ENCODE peak calls at places on chromosomes 16 and 17, in five cellular contexts. J is HuH-7; L is stimulated activated CD4-positive, alpha-beta T cell treated with anti-CD3 and anti-CD28 coated beads, Interleukin-15, amount 100 ng/mL, for 1 hour; K is iris pigment epithelial cell; V is KBM-7. P is an unnamed sample.

GRCh38 chr17:28575126-28575795 is 1.4 kb downstream of the ALDOC start:
- DNase-seq in V (no peak), J (no peak), L (no peak), K (no peak), P (no peak)

GRCh38 chr17:33871720-33872535 is 383.2 kb upstream of the CCL2 start:
- DNase-seq in J (no peak), V (no peak), K (no peak), L (no peak), P (no peak)

GRCh38 chr16:88348377-88349152 is 34.2 kb upstream of the ZNF469 start:
- DNase-seq in K (no peak), V (no peak), J (no peak), L (no peak), P (no peak)

GRCh38 chr17:7043544-7044268 is at the start of gene SLC16A11:
- DNase-seq in V (no peak), L (no peak), J (no peak), K (no peak), P (peak)

GRCh38 chr16:23466162-23466885 is 13.3 kb upstream of the COG7 start:
- DNase-seq in L (no peak), K (peak), V (no peak), J (no peak), P (no peak)

GRCh38 chr16:74868501-74868900 is 93.9 kb upstream of the FA2H start:
- DNase-seq in L (no peak), K (peak), J (no peak), V (no peak), P (no peak)

GRCh38 chr17:59234631-59235030 is 14.3 kb downstream of the GDPD1 start:
- DNase-seq in V (no peak), K (no peak), L (no peak), J (no peak), P (no peak)

GRCh38 chr16:20610192-20610891 is 34.2 kb upstream of the ACSM2B start:
- DNase-seq in J (no peak), L (no peak), K (no peak), V (no peak), P (peak)

GRCh38 chr17:78722101-78722761 is 59.8 kb downstream of the CYTH1 start:
- DNase-seq in K (no peak), J (no peak), V (no peak), L (no peak), P (no peak)

GRCh38 chr16:89581045-89581695 is 5.6 kb downstream of the CPNE7 start:
- DNase-seq in L (no peak), J (no peak), K (peak), V (no peak), P (no peak)

GRCh38 chr17:7858487-7858832 is 657 bp downstream of the CYB5D1 start:
- DNase-seq in L (peak), J (no peak), K (peak), V (peak), P (no peak)

GRCh38 chr17:81385320-81386111 is 9.7 kb upstream of the BAHCC1 start:
- DNase-seq in V (no peak), K (peak), J (no peak), L (no peak), P (no peak)

GRCh38 chr16:11097782-11098167 is 153.4 kb downstream of the CLEC16A start:
- DNase-seq in J (no peak), L (no peak), K (no peak), V (no peak), P (no peak)

GRCh38 chr17:37490022-37490587 is 414 bp downstream of the DUSP14 start:
- DNase-seq in V (peak), K (peak), J (no peak), L (peak), P (peak)

GRCh38 chr16:67034478-67034877 is 5.5 kb downstream of the CBFB start:
- DNase-seq in K (peak), J (no peak), V (no peak), L (no peak), P (no peak)

GRCh38 chr17:71441098-71441497 is 679.7 kb upstream of the SOX9 start:
- DNase-seq in L (no peak), V (no peak), K (peak), J (no peak), P (no peak)

GRCh38 chr16:81493755-81494433 is 49.3 kb downstream of the CMIP start:
- DNase-seq in L (no peak), V (no peak), K (peak), J (no peak), P (no peak)

GRCh38 chr16:15461376-15461775 is 27.0 kb downstream of the BMERB1 start:
- DNase-seq in L (no peak), V (no peak), J (no peak), K (no peak), P (no peak)

GRCh38 chr17:47966079-47966519 is 4.8 kb upstream of the CDK5RAP3 start:
- DNase-seq in K (no peak), L (no peak), V (no peak), J (peak), P (no peak)

GRCh38 chr17:38591759-38592241 is 14.0 kb downstream of the SRCIN1 start:
- DNase-seq in L (no peak), K (peak), V (peak), J (no peak), P (no peak)

GRCh38 chr16:64543401-64543800 is 578.5 kb downstream of the CDH11 start:
- DNase-seq in K (no peak), L (no peak), J (no peak), V (no peak), P (no peak)

GRCh38 chr17:80285237-80285920 is 24.7 kb downstream of the RNF213 start:
- DNase-seq in V (no peak), L (no peak), J (no peak), K (no peak), P (no peak)

GRCh38 chr17:50890675-50891516 is 24.7 kb upstream of the TOB1 start:
- DNase-seq in L (no peak), J (no peak), K (no peak), V (no peak), P (no peak)

GRCh38 chr16:27526169-27526568 is 23.5 kb downstream of the GTF3C1 start:
- DNase-seq in K (no peak), J (no peak), V (no peak), L (no peak), P (no peak)

GRCh38 chr16:1713331-1713730 is 7.3 kb downstream of the MAPK8IP3 start:
- DNase-seq in V (no peak), K (peak), L (no peak), J (no peak), P (no peak)

GRCh38 chr17:58285422-58285810 is 4.7 kb upstream of the MPO start:
- DNase-seq in V (no peak), J (no peak), K (no peak), L (no peak), P (no peak)

GRCh38 chr17:75152971-75153853 is 1.1 kb downstream of the JPT1 start:
- DNase-seq in V (peak), K (peak), J (no peak), L (no peak), P (peak)

GRCh38 chr17:74513987-74514631 is 17.2 kb downstream of the CD300LB start:
- DNase-seq in K (peak), L (no peak), J (no peak), V (peak), P (no peak)

GRCh38 chr17:1422907-1423306 is 22.9 kb upstream of the YWHAE start:
- DNase-seq in J (no peak), K (peak), V (no peak), L (no peak), P (no peak)